ENCODE peak calls at places on chromosome 4, in nine cellular contexts. One of them, this sample, is unnamed. For H3K36me3, the result is how much of the 10 kb centered on the place peaks cover.

GRCh38 chr4:85603437-85604336 is 128.7 kb downstream of the ARHGAP24 start:
- DNase-seq in esophagus muscularis mucosa: no peak
- DNase-seq in uterus: no peak
- DNase-seq in pancreas: no peak
- DNase-seq in endothelial cell of umbilical vein: peak
- DNase-seq in GM23338: no peak
- DNase-seq in cardiac muscle cell: no peak
- DNase-seq in stomach: no peak
- DNase-seq in heart left ventricle: no peak
- DNase-seq in this sample: peak

GRCh38 chr4:117873779-117874178 is 160.5 kb upstream of the NDST3 start:
- DNase-seq in esophagus muscularis mucosa: no peak
- DNase-seq in uterus: no peak
- DNase-seq in pancreas: no peak
- DNase-seq in endothelial cell of umbilical vein: no peak
- DNase-seq in GM23338: no peak
- DNase-seq in cardiac muscle cell: no peak
- DNase-seq in stomach: no peak
- DNase-seq in heart left ventricle: no peak
- DNase-seq in this sample: no peak

GRCh38 chr4:155392486-155393184 is 15.9 kb upstream of the MAP9 start:
- DNase-seq in esophagus muscularis mucosa: peak
- DNase-seq in uterus: no peak
- DNase-seq in pancreas: no peak
- DNase-seq in endothelial cell of umbilical vein: no peak
- DNase-seq in GM23338: no peak
- DNase-seq in cardiac muscle cell: no peak
- DNase-seq in stomach: no peak
- DNase-seq in heart left ventricle: no peak
- DNase-seq in this sample: no peak

GRCh38 chr4:31408136-31408535 is 688.0 kb downstream of the PCDH7 start:
- DNase-seq in esophagus muscularis mucosa: no peak
- DNase-seq in uterus: no peak
- DNase-seq in pancreas: no peak
- DNase-seq in endothelial cell of umbilical vein: no peak
- DNase-seq in GM23338: no peak
- DNase-seq in cardiac muscle cell: no peak
- DNase-seq in stomach: no peak
- DNase-seq in heart left ventricle: no peak
- DNase-seq in this sample: no peak

GRCh38 chr4:138312536-138312911 is 70.4 kb upstream of the SLC7A11 start:
- DNase-seq in esophagus muscularis mucosa: no peak
- DNase-seq in uterus: no peak
- DNase-seq in pancreas: no peak
- DNase-seq in endothelial cell of umbilical vein: no peak
- DNase-seq in GM23338: no peak
- DNase-seq in cardiac muscle cell: no peak
- DNase-seq in stomach: no peak
- DNase-seq in heart left ventricle: no peak
- DNase-seq in this sample: no peak

GRCh38 chr4:106287353-106287969 is 28.5 kb downstream of the TBCK start:
- DNase-seq in esophagus muscularis mucosa: no peak
- DNase-seq in uterus: no peak
- DNase-seq in pancreas: no peak
- DNase-seq in endothelial cell of umbilical vein: peak
- DNase-seq in GM23338: no peak
- DNase-seq in cardiac muscle cell: no peak
- DNase-seq in stomach: no peak
- DNase-seq in heart left ventricle: no peak
- DNase-seq in this sample: no peak

GRCh38 chr4:25884040-25884788 is 21.4 kb upstream of the SEL1L3 start:
- DNase-seq in esophagus muscularis mucosa: no peak
- DNase-seq in uterus: no peak
- DNase-seq in pancreas: no peak
- DNase-seq in endothelial cell of umbilical vein: peak
- DNase-seq in GM23338: no peak
- DNase-seq in cardiac muscle cell: no peak
- DNase-seq in stomach: no peak
- DNase-seq in heart left ventricle: no peak
- DNase-seq in this sample: no peak

GRCh38 chr4:117817316-117817715 is 217.0 kb upstream of the NDST3 start:
- DNase-seq in esophagus muscularis mucosa: no peak
- DNase-seq in uterus: no peak
- DNase-seq in pancreas: no peak
- DNase-seq in endothelial cell of umbilical vein: no peak
- DNase-seq in GM23338: no peak
- DNase-seq in cardiac muscle cell: no peak
- DNase-seq in stomach: no peak
- DNase-seq in heart left ventricle: no peak
- DNase-seq in this sample: no peak

GRCh38 chr4:155787113-155787710 is 28.4 kb downstream of the GUCY1B1 start:
- DNase-seq in esophagus muscularis mucosa: no peak
- DNase-seq in uterus: no peak
- DNase-seq in pancreas: no peak
- DNase-seq in endothelial cell of umbilical vein: peak
- DNase-seq in GM23338: peak
- DNase-seq in cardiac muscle cell: peak
- DNase-seq in stomach: no peak
- DNase-seq in heart left ventricle: no peak
- DNase-seq in this sample: peak

GRCh38 chr4:74109116-74109791 is 10.3 kb upstream of the CXCL2 start:
- DNase-seq in esophagus muscularis mucosa: no peak
- DNase-seq in uterus: no peak
- DNase-seq in pancreas: no peak
- DNase-seq in endothelial cell of umbilical vein: peak
- DNase-seq in GM23338: peak
- DNase-seq in cardiac muscle cell: peak
- DNase-seq in stomach: no peak
- DNase-seq in heart left ventricle: peak
- DNase-seq in this sample: no peak

GRCh38 chr4:29002151-29002550 is 1718.0 kb upstream of the PCDH7 start:
- DNase-seq in esophagus muscularis mucosa: no peak
- DNase-seq in uterus: no peak
- DNase-seq in pancreas: no peak
- DNase-seq in endothelial cell of umbilical vein: no peak
- DNase-seq in GM23338: peak
- DNase-seq in cardiac muscle cell: peak
- DNase-seq in stomach: no peak
- DNase-seq in heart left ventricle: no peak
- DNase-seq in this sample: no peak

DNA sequence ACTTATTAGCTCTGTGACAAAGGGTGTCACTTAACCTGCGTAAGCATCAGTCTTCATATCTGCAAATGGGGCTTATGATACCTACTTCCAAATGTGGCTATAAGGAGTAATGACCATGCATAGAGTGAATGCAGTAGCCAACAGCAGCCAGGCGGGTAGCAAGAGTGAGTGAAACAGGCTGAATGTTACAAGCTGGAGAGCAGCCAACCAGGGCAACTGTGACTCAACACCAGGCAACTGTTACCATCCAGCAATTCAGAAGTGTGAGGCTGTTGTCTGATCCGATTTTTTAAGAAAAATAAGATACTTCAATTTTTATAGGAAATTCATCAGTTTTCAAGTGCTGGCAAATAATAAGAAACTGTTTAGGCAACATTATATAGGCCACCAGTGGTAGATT is 270.2 kb upstream of the TAPT1 start:
- DNase-seq in esophagus muscularis mucosa: no peak
- DNase-seq in uterus: no peak
- DNase-seq in pancreas: no peak
- DNase-seq in endothelial cell of umbilical vein: peak
- DNase-seq in GM23338: no peak
- DNase-seq in cardiac muscle cell: no peak
- DNase-seq in stomach: no peak
- DNase-seq in heart left ventricle: no peak
- DNase-seq in this sample: no peak
- TF ChIP-seq CTCF in esophagus muscularis mucosa: no peak
- TF ChIP-seq CTCF in uterus: no peak
- TF ChIP-seq CTCF in pancreas: no peak
- TF ChIP-seq CTCF in endothelial cell of umbilical vein: no peak
- TF ChIP-seq CTCF in GM23338: no peak
- TF ChIP-seq CTCF in cardiac muscle cell: no peak
- TF ChIP-seq CTCF in stomach: no peak
- TF ChIP-seq CTCF in heart left ventricle: no peak
- TF ChIP-seq CTCF in this sample: no peak

DNA sequence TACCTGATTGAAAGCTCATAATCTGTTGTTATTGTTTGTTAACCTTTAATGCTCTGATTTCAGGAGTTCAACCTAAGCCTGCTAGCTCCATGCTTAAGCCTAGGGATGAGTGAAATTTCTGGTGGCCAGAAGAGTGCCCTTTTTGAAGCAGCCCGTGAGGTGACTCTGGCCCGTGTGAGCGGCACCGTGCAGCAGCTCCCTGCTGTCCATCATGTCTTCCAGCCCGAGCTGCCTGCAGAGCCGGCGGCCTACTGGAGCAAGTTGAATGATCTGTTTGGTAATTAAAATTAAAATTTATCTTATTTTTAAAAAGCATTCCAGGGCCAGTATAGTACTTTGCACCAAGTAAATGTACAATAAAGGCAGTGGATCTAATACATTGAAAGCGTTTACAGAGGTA is 37.1 kb upstream of the MSANTD1 start:
- DNase-seq in esophagus muscularis mucosa: no peak
- DNase-seq in uterus: no peak
- DNase-seq in pancreas: peak
- DNase-seq in endothelial cell of umbilical vein: no peak
- DNase-seq in GM23338: no peak
- DNase-seq in cardiac muscle cell: no peak
- DNase-seq in stomach: no peak
- DNase-seq in heart left ventricle: no peak
- DNase-seq in this sample: no peak
- H3K36me3 ChIP-seq in esophagus muscularis mucosa: half or more
- H3K36me3 ChIP-seq in uterus: under half
- H3K36me3 ChIP-seq in pancreas: half or more
- H3K36me3 ChIP-seq in endothelial cell of umbilical vein: under half
- H3K36me3 ChIP-seq in GM23338: under half
- H3K36me3 ChIP-seq in cardiac muscle cell: half or more
- H3K36me3 ChIP-seq in stomach: half or more
- H3K36me3 ChIP-seq in heart left ventricle: under half
- H3K36me3 ChIP-seq in this sample: under half

DNA sequence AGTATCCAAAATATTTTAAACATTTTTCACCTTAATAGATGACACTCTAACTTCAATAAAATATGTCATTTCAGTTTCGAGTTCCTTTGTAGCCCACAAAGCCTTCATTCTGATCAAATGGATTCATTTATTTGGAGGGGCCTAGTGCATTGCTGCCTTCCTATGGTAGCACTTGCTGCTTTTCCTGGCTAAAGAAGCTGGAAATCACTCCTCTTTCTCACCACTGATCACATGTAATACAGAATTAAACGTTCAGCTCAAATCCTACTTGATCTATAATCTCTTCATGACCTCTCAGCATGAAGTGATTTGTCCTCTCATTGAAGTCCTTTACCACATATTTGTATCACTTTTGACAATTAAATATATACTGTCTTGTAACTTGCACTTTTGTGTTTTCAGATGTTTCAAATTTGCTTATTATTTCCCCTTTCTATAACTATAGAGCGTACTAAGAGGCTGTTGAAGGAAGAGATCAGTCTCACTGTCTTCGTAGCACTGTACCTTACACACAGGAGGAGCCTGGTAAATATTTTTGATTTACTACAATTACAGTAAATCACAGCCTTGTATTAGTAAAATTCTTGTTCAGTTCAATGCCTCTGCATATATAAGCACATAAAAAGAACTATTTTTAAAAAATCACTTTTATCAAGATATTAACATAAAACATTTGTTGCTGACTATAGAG is 555 bp downstream of the CFI start:
- DNase-seq in esophagus muscularis mucosa: no peak
- DNase-seq in uterus: no peak
- DNase-seq in pancreas: no peak
- DNase-seq in endothelial cell of umbilical vein: peak
- DNase-seq in GM23338: no peak
- DNase-seq in cardiac muscle cell: no peak
- DNase-seq in stomach: no peak
- DNase-seq in heart left ventricle: no peak
- DNase-seq in this sample: no peak
- H3K4me3 ChIP-seq in esophagus muscularis mucosa: peak
- H3K4me3 ChIP-seq in uterus: no peak
- H3K4me3 ChIP-seq in pancreas: peak
- H3K4me3 ChIP-seq in endothelial cell of umbilical vein: peak
- H3K4me3 ChIP-seq in GM23338: no peak
- H3K4me3 ChIP-seq in cardiac muscle cell: no peak
- H3K4me3 ChIP-seq in stomach: no peak
- H3K4me3 ChIP-seq in heart left ventricle: peak
- H3K4me3 ChIP-seq in this sample: no peak

GRCh38 chr4:14581741-14582140 is 420.5 kb upstream of the CPEB2 start:
- DNase-seq in esophagus muscularis mucosa: no peak
- DNase-seq in uterus: no peak
- DNase-seq in pancreas: no peak
- DNase-seq in endothelial cell of umbilical vein: no peak
- DNase-seq in GM23338: no peak
- DNase-seq in cardiac muscle cell: peak
- DNase-seq in stomach: no peak
- DNase-seq in heart left ventricle: no peak
- DNase-seq in this sample: no peak
- TF ChIP-seq CTCF in esophagus muscularis mucosa: no peak
- TF ChIP-seq CTCF in uterus: no peak
- TF ChIP-seq CTCF in pancreas: no peak
- TF ChIP-seq CTCF in endothelial cell of umbilical vein: no peak
- TF ChIP-seq CTCF in GM23338: no peak
- TF ChIP-seq CTCF in cardiac muscle cell: no peak
- TF ChIP-seq CTCF in stomach: no peak
- TF ChIP-seq CTCF in heart left ventricle: no peak
- TF ChIP-seq CTCF in this sample: no peak

DNA sequence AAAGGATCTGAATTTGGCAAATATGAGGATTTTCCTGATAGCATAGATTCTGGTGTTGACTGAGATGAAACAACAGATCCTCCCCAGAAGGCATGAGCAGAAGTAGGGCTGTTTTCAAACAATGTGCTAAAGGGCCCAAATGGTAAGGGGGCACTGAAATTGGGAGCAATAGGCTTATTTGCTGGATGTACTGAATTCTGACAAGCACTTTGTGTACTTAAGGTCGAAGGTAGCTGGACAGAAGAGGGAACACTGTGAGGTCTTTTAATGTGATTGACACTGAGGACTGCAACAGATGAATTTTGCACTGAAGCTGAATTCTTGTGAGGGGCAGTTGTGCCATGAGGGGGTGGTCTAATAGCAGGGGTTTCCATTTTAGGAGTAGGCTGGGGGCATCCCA is 21.2 kb upstream of the COX18 start:
- DNase-seq in esophagus muscularis mucosa: no peak
- DNase-seq in uterus: no peak
- DNase-seq in pancreas: no peak
- DNase-seq in endothelial cell of umbilical vein: no peak
- DNase-seq in GM23338: no peak
- DNase-seq in cardiac muscle cell: no peak
- DNase-seq in stomach: no peak
- DNase-seq in heart left ventricle: no peak
- DNase-seq in this sample: no peak
- H3K36me3 ChIP-seq in esophagus muscularis mucosa: half or more
- H3K36me3 ChIP-seq in uterus: under half
- H3K36me3 ChIP-seq in pancreas: under half
- H3K36me3 ChIP-seq in endothelial cell of umbilical vein: under half
- H3K36me3 ChIP-seq in GM23338: under half
- H3K36me3 ChIP-seq in cardiac muscle cell: half or more
- H3K36me3 ChIP-seq in stomach: under half
- H3K36me3 ChIP-seq in heart left ventricle: under half
- H3K36me3 ChIP-seq in this sample: under half